ENCODE peak calls at places on chromosomes 12 and 14, in five cellular contexts. O is naive B cell; M is midbrain; Z is activated T-cell treated with anti-CD3 and anti-CD28 coated beads, Interleukin-2, amount 50 U/mL, for 72 hours; Y is aorta. A is an unnamed sample.

GRCh38 chr14:81400202-81400678 is at the start of gene STON2:
- DNase-seq in Y (no peak), Z (peak; percentile 52), O (no peak), M (peak; percentile 33), A (peak; percentile 75)

GRCh38 chr12:80902711-80903110 is 35.0 kb downstream of the LIN7A start:
- DNase-seq in M (no peak), Y (no peak), Z (no peak), O (no peak), A (no peak)

GRCh38 chr12:30457621-30458289 is 237.9 kb downstream of the IPO8 start:
- DNase-seq in Z (no peak), Y (no peak), O (no peak), M (no peak), A (peak; percentile 72)

GRCh38 chr12:81705586-81705985 is 53.6 kb downstream of the PPFIA2 start:
- DNase-seq in Y (no peak), M (no peak), Z (no peak), O (no peak), A (no peak)

GRCh38 chr14:105252552-105253328 is 4.4 kb downstream of the BTBD6 start:
- DNase-seq in Z (no peak), O (no peak), Y (peak; percentile 70), M (no peak), A (no peak)

GRCh38 chr12:101793401-101793800 is 37.4 kb downstream of the GNPTAB start:
- DNase-seq in M (no peak), O (no peak), Y (no peak), Z (peak; percentile 7), A (peak; percentile 58)

GRCh38 chr14:76644875-76645518 is 116.3 kb upstream of the VASH1 start:
- DNase-seq in M (peak; percentile 22), O (no peak), Z (peak; percentile 4), Y (no peak), A (peak; percentile 5)

GRCh38 chr14:72810201-72810600 is 83.7 kb downstream of the DPF3 start:
- DNase-seq in M (no peak), Y (no peak), Z (peak; percentile 57), O (no peak), A (no peak)

GRCh38 chr12:106301611-106302321 is 767 bp upstream of the TCP11L2 start:
- DNase-seq in O (peak; percentile 91), Z (peak; percentile 48), M (peak; percentile 38), Y (no peak), A (peak; percentile 46)

GRCh38 chr12:76719171-76719631 is 44.7 kb upstream of the ZDHHC17 start:
- DNase-seq in Z (no peak), M (peak; percentile 79), Y (no peak), O (no peak), A (no peak)

A was measured in astrocyte of the spinal cord.